ENCODE peak calls at places on chromosomes 4 and X, in seven cellular contexts. G, A, E, X, Y, O and P are unnamed samples.

GRCh38 chr4:173074501-173074946 is 94.1 kb upstream of the GALNT7 start:
- DNase-seq in X (peak), G (no peak), A (peak), E (no peak), O (no peak), Y (no peak), P (no peak)

GRCh38 chr4:1746265-1746691 is 25.0 kb downstream of the TACC3 start:
- DNase-seq in A (peak), Y (peak), E (peak), G (peak), X (peak), O (no peak), P (peak)

GRCh38 chrX:64850371-64851082 is 125.7 kb downstream of the ZC4H2 start:
- DNase-seq in A (no peak), E (no peak), G (no peak), X (no peak), Y (no peak), O (no peak), P (no peak)

GRCh38 chr4:114911141-114911540 is 202.3 kb downstream of the NDST4 start:
- DNase-seq in A (no peak), G (no peak), X (peak), O (no peak), E (no peak), Y (no peak), P (no peak)

GRCh38 chr4:163662761-163663160 is 168.3 kb downstream of the TMA16 start:
- DNase-seq in E (no peak), X (no peak), G (no peak), O (no peak), Y (no peak), A (no peak), P (no peak)

GRCh38 chr4:2671267-2671895 is 84.8 kb downstream of the TNIP2 start:
- DNase-seq in X (no peak), Y (no peak), E (no peak), A (no peak), O (no peak), G (no peak), P (no peak)

GRCh38 chrX:71667328-71668247 is at the start of gene LOC101059915:
- DNase-seq in Y (no peak), E (peak), X (no peak), G (no peak), O (no peak), A (no peak), P (no peak)

GRCh38 chr4:17013382-17014006 is 115.0 kb upstream of the LDB2 start:
- DNase-seq in O (no peak), X (peak), E (no peak), A (no peak), G (no peak), Y (no peak), P (no peak)

GRCh38 chr4:78612398-78613005 is 60.9 kb downstream of the ANXA3 start:
- DNase-seq in A (peak), O (no peak), G (peak), X (peak), E (no peak), Y (no peak), P (no peak)

DNA sequence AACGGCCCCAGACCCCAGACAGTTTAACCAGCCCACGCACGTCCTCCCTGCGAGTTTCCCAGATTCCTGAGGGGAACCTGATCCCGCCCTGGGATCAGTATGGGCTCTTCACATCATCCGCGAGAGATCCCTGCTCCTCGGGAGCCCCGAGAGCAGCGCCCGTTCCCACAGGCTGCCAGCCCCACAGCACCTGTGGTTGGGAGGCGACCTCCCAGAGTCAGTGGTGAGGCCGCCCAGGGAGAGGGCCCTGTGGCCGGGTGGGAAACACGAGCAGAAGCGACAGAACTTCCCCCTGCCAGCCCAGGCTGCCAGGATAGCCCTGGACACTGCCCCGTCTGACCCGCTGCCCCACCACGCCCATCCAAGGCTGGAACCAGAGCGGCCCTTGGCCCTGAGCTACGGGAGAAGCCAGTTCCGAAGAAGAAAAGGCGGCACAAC is 32.8 kb downstream of the TSC22D3 start:
- DNase-seq in X (no peak), G (no peak), A (no peak), E (no peak), Y (no peak), O (no peak), P (no peak)
- H3K27ac ChIP-seq in X (no peak), G (peak), A (no peak), E (peak), Y (peak), O (peak), P (peak)

DNA sequence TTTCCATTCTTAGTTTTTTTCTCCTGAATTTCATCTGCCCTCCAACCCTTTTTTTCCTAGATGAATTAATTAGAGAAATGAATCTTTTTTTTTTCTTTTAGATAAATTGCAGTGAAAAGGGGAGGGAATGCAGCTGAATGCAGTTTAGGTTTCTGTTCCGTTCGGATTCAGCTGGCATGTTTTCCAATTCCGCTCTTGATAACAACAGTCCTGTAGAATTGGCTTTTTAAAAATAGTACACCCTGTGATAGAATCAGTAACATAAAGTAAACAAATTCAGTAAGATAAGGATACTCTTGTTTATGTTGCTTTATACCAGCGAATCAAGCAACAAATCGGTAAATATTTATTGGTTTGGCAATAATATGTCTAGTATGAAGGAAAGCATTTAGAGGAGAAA is 103.5 kb downstream of the UNC5C start:
- DNase-seq in G (no peak), Y (no peak), A (no peak), E (no peak), O (no peak), X (no peak), P (no peak)
- H3K27ac ChIP-seq in G (no peak), Y (no peak), A (no peak), E (no peak), O (no peak), X (no peak), P (no peak)

DNA sequence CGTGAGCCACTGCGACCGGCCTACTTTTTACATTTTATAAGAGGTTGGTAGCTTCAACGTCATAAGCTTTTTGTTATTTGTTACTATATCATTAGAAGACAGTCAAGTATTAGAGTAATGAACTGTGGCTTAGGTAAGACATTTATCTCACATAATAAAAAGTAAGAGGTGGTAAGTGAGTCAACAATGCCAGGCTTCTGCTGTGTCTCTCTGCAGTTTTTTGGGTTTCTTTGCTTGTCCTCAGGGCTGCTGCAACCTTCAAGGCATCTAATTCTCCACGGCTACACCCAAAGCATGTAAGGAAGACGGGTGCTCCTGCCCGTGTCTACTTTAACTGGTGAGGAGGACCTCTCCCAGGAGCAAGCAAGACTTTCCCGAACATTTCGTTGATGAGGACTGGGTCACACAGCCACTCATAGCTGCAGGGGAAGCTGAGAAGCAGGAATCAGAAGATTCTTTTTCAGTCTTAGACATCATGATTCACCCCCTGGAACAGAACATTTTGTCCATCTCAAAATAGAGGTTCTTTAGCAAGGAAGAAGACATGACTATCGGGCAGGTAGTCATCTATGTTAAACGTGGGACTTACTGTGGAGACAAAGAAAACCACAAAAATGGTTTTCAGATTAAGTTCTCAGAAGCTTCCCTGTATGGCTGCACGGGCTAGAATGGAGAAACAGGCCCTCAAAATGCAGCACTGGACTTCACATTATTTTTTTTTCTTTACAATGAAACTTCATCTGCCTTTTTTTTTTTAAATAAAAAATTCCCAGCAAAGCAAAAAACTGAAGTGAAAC is 13.0 kb upstream of the RHOH start:
- DNase-seq in X (peak), A (no peak), G (no peak), E (no peak), O (no peak), Y (no peak), P (no peak)
- H3K27ac ChIP-seq in X (no peak), A (no peak), G (no peak), E (no peak), O (no peak), Y (no peak), P (no peak)

DNA sequence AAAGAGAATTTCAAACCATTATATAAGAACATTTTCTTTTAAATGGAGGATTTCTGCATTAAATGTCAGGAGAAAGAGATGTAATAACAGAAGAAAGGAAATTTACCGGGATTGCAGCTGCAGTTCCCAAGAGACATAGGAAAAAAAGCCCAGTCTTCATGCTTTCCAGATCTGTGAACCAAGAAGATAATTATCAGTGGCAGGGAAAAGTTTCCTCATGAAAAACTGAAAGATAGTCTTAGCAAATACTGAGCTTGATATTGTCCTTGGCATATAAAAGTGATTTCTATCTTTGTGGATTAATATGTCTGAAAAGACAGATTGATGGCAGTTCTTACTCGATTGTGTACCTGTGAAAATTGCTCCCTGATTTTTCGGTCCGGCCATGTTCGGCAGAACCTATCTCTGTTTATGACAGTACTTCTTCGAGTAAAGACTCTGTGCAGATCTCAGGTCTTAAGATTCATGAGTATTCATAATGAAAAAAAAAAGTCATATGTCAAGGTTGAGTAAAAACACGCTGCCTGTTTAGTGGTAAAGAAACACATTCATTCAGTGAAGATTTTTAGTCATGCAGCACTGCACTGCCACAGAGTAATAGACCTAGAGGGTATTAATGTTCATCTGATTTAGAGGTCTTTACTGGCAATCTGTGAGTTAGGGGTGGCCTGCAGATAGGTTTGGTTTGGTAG is 29.6 kb downstream of the SPARCL1 start:
- DNase-seq in G (no peak), O (no peak), E (no peak), Y (no peak), A (no peak), X (no peak), P (no peak)
- H3K27ac ChIP-seq in G (no peak), O (peak), E (no peak), Y (no peak), A (no peak), X (no peak), P (no peak)

GRCh38 chr4:164847016-164847415 is 30.0 kb upstream of the APELA start:
- DNase-seq in Y (no peak), X (no peak), G (no peak), O (no peak), A (no peak), E (no peak), P (no peak)
- H3K27ac ChIP-seq in Y (no peak), X (no peak), G (no peak), O (no peak), A (no peak), E (no peak), P (no peak)

DNA sequence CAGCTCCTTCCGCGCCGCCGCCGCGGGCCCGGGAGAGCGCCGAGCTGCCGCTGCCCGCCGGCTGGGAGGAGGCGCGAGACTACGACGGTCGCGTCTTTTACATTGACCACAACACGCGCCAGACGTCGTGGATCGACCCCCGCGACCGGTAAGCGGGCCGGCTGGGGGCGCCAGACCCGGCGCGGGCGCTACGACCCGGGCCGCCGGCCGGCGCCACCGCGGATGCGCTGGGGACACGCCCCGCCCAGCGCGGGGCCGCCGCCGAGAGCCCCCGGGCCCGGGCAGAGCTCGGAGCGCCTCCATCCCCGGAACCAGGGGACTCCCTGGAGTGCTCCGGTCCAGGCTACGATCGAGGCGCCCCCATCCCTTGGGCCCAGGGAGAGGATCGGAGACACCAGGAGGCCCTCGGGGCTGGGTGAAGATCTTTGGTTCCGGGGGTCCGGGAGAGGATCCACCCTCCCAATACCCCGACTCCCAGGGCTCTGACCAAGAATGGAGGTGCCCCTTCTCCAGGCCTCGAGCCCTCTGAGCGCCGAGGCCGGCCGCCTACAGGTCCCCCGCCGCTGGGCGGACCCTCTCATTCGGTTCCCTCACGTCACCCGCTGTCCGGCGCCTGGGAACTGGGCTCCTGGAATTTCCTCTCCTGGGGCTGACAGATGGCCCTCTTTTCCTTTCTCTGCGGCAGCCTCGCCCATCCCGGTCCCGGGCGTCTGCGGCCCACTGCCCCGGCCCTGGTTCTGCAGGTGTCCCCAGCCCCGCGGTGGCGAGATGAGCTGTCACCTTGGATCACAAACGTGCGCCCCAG is 48.8 kb downstream of the CLDN34 start:
- DNase-seq in X (peak), E (peak), Y (peak), A (peak), O (no peak), G (peak), P (no peak)
- H3K27ac ChIP-seq in X (peak), E (peak), Y (no peak), A (peak), O (peak), G (peak), P (no peak)